ENCODE peak calls at places on chromosomes 7 and 10, in nine cellular contexts. D is thoracic aorta, R is kidney, S is stomach, J is esophagus squamous epithelium, N is mammary epithelial cell, V is adrenal gland, M is ovary, C is A549. G is an unnamed sample. For H3K4me1, the result is how much of the 10 kb centered on the place peaks cover.

GRCh38 chr7:103972779-103973434 is 16.6 kb downstream of the RELN start:
- DNase-seq in C (no peak), R (no peak), D (no peak), S (no peak), M (no peak), J (no peak), V (no peak), N (no peak), G (no peak)

GRCh38 chr10:78560393-78560688 is 508.4 kb upstream of the ZMIZ1 start:
- DNase-seq in J (no peak), R (no peak), V (no peak), N (no peak), S (no peak), M (no peak), C (no peak), D (no peak), G (no peak)

GRCh38 chr10:114917927-114918672 is 19.9 kb upstream of the TRUB1 start:
- DNase-seq in C (peak), D (no peak), N (peak), J (no peak), S (no peak), M (no peak), R (no peak), V (no peak), G (no peak)

GRCh38 chr7:110621289-110621688 is 469.6 kb upstream of the LRRN3 start:
- DNase-seq in J (no peak), R (no peak), V (no peak), M (no peak), N (no peak), C (no peak), D (no peak), S (no peak), G (no peak)

GRCh38 chr10:103806376-103807320 is 48.7 kb downstream of the SH3PXD2A start:
- DNase-seq in S (no peak), D (no peak), N (no peak), C (no peak), M (no peak), J (no peak), V (no peak), R (no peak), G (no peak)

GRCh38 chr10:80443531-80443974 is 10.6 kb upstream of the TSPAN14 start:
- DNase-seq in N (no peak), J (no peak), S (no peak), C (peak), V (peak), M (no peak), D (no peak), R (no peak), G (peak)

GRCh38 chr10:33116293-33116697 is 158.3 kb upstream of the ITGB1 start:
- DNase-seq in N (no peak), J (no peak), S (no peak), D (no peak), C (peak), V (peak), R (no peak), M (peak), G (peak)

GRCh38 chr7:101943306-101943705 is 125.9 kb downstream of the CUX1 start:
- DNase-seq in R (no peak), J (no peak), C (no peak), S (no peak), V (no peak), D (no peak), M (no peak), N (no peak), G (no peak)

GRCh38 chr10:117284726-117285494 is 44.0 kb downstream of the SLC18A2 start:
- DNase-seq in D (no peak), C (no peak), S (no peak), M (no peak), R (no peak), N (no peak), V (no peak), J (no peak), G (no peak)

GRCh38 chr10:34817586-34817985 is 2.5 kb upstream of the PARD3 start:
- DNase-seq in C (no peak), J (no peak), S (no peak), M (no peak), V (no peak), R (no peak), N (no peak), D (no peak), G (no peak)

GRCh38 chr10:77970869-77971803 is 44.6 kb upstream of the DLG5 start:
- DNase-seq in V (peak), S (peak), M (peak), J (no peak), R (peak), D (peak), N (no peak), C (peak), G (peak)

GRCh38 chr10:132665946-132666732 is 119.8 kb downstream of the NKX6-2 start:
- DNase-seq in D (no peak), N (peak), C (peak), M (no peak), V (no peak), S (no peak), R (peak), J (no peak), G (no peak)

GRCh38 chr7:78379148-78379547 is 580.6 kb downstream of the PHTF2 start:
- DNase-seq in N (no peak), R (no peak), M (no peak), V (no peak), J (no peak), S (no peak), D (no peak), C (no peak), G (no peak)

GRCh38 chr7:121428857-121429489 is 32.9 kb upstream of the FAM3C start:
- DNase-seq in R (no peak), D (no peak), V (no peak), J (no peak), C (no peak), M (no peak), N (peak), S (no peak), G (no peak)

GRCh38 chr10:96919785-96920425 is 87.8 kb downstream of the LCOR start:
- DNase-seq in M (no peak), N (peak), C (no peak), R (no peak), J (no peak), V (no peak), D (no peak), S (no peak), G (no peak)

GRCh38 chr7:159015081-159015893 is 129.4 kb downstream of the VIPR2 start:
- DNase-seq in D (no peak), J (no peak), C (peak), S (peak), N (peak), M (peak), R (peak), V (peak), G (no peak)

GRCh38 chr10:102229810-102230263 is 3.7 kb downstream of the ELOVL3 start:
- DNase-seq in R (peak), D (no peak), C (peak), J (no peak), M (peak), S (peak), N (peak), V (peak), G (peak)

GRCh38 chr10:124731551-124731950 is 12.6 kb downstream of the FAM53B start:
- DNase-seq in J (no peak), M (no peak), R (peak), D (no peak), V (no peak), N (no peak), S (no peak), C (no peak), G (no peak)

GRCh38 chr10:46282460-46283216 is 4.2 kb upstream of the ANTXRL start:
- DNase-seq in S (peak), C (peak), N (peak), M (peak), D (peak), V (peak), R (peak), J (no peak), G (peak)

GRCh38 chr7:44983742-44984477 is 5.1 kb upstream of the MYO1G start:
- DNase-seq in R (peak), N (no peak), M (no peak), V (no peak), C (no peak), D (no peak), S (no peak), J (no peak), G (no peak)

GRCh38 chr10:52682766-52683165 is 89.8 kb downstream of the MBL2 start:
- DNase-seq in V (no peak), J (no peak), S (no peak), M (no peak), R (no peak), C (no peak), D (no peak), N (peak), G (no peak)

GRCh38 chr7:137771679-137772078 is 75.1 kb downstream of the DGKI start:
- DNase-seq in R (no peak), D (no peak), C (no peak), V (no peak), J (no peak), S (no peak), N (peak), M (no peak), G (no peak)

GRCh38 chr10:117518246-117518645 is 24.3 kb upstream of the EMX2 start:
- DNase-seq in C (no peak), R (no peak), D (no peak), V (no peak), S (no peak), M (no peak), J (no peak), N (no peak), G (no peak)

GRCh38 chr7:101547022-101547915 is 81.8 kb downstream of the MYL10 start:
- DNase-seq in D (no peak), M (peak), S (no peak), V (no peak), C (no peak), R (peak), N (no peak), J (no peak), G (no peak)

GRCh38 chr10:123427386-123427785 is 238.8 kb upstream of the GPR26 start:
- DNase-seq in C (peak), M (no peak), N (peak), J (no peak), D (no peak), S (no peak), R (no peak), V (peak), G (no peak)

GRCh38 chr7:154857728-154858681 is 144.9 kb downstream of the PAXIP1 start:
- DNase-seq in C (peak), M (no peak), V (no peak), N (no peak), R (no peak), S (no peak), D (no peak), J (no peak), G (no peak)

GRCh38 chr7:50217961-50218360 is 86.6 kb upstream of the IKZF1 start:
- DNase-seq in C (no peak), S (no peak), J (no peak), M (no peak), R (no peak), D (no peak), V (no peak), N (no peak), G (no peak)

GRCh38 chr10:110141185-110141584 is 66.2 kb upstream of the MXI1 start:
- DNase-seq in S (no peak), N (peak), M (no peak), J (no peak), R (no peak), C (no peak), V (no peak), D (no peak), G (no peak)

GRCh38 chr10:133212853-133213494 is 17.0 kb upstream of the UTF1 start:
- DNase-seq in M (no peak), C (no peak), S (no peak), V (no peak), N (no peak), J (no peak), D (no peak), R (peak), G (no peak)

GRCh38 chr7:99128076-99128950 is 15.6 kb downstream of the SMURF1 start:
- DNase-seq in N (no peak), V (no peak), J (no peak), S (no peak), R (no peak), M (no peak), C (no peak), D (no peak), G (no peak)

GRCh38 chr10:20007426-20007825 is 191.2 kb downstream of the PLXDC2 start:
- DNase-seq in C (no peak), V (peak), D (no peak), S (no peak), J (no peak), R (no peak), N (peak), M (no peak), G (no peak)

GRCh38 chr7:123747620-123748141 is 1.1 kb downstream of the WASL start:
- DNase-seq in N (peak), S (peak), M (peak), R (peak), J (no peak), V (peak), C (peak), D (peak), G (peak)

GRCh38 chr7:78164459-78164858 is 365.9 kb downstream of the PHTF2 start:
- DNase-seq in C (no peak), M (no peak), S (no peak), V (no peak), R (no peak), D (no peak), N (no peak), J (no peak), G (no peak)

GRCh38 chr7:70178206-70178605 is 579.9 kb downstream of the AUTS2 start:
- DNase-seq in N (no peak), R (no peak), D (no peak), M (no peak), S (no peak), V (no peak), J (no peak), C (no peak), G (no peak)

GRCh38 chr10:60806951-60807350 is 28.7 kb downstream of the CDK1 start:
- DNase-seq in S (no peak), D (no peak), N (no peak), C (no peak), R (no peak), J (no peak), M (no peak), V (no peak), G (no peak)

GRCh38 chr10:125691160-125691981 is 8.4 kb upstream of the TEX36 start:
- DNase-seq in C (no peak), R (no peak), J (no peak), D (no peak), M (no peak), V (no peak), N (no peak), S (no peak), G (no peak)

DNA sequence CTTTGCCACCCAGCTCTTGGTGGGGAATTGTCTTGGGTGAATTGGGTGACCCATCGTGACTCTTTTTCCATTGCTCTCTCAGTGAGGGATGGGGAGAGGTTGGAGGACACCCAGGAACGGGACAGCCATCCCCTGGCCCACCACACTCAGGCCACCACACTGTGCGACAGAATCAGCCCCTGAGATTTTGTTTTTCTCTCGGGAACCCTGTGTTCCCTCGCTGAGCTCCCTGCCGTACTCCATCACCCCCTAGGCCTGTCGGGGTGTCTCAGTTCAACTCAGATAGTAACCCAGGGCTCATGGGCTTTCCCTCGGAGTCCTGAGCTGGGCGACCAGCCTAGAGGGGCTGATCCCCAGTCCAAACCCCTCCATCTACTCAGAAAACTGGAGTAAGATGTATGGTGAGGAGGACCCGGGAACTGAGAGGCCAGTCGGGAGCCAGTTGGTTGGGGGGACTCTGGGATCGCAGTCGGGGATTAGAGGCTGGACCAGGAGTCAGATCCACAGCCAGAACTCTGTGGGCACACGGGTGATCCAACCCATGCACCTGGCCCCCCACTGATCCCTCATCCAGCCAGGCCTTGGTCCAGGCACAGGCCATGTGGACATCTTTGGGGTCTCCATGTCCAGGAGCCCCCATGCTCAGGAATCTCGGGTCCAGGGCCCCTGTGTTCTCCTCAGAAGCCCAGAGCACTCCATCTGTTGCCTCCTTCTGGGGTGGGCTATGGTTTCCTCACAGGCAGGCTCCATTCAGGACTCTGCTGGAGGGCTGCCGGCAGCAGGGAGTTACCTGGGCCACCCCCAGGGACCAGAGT is 9.3 kb downstream of the CRYGN start:
- DNase-seq in M (peak), C (no peak), R (no peak), S (no peak), V (no peak), J (no peak), N (no peak), D (no peak), G (no peak)
- H3K4me1 ChIP-seq in M (under half), C (under half), R (under half), S (under half), V (under half), J (under half), N (under half), D (half or more), G (under half)

DNA sequence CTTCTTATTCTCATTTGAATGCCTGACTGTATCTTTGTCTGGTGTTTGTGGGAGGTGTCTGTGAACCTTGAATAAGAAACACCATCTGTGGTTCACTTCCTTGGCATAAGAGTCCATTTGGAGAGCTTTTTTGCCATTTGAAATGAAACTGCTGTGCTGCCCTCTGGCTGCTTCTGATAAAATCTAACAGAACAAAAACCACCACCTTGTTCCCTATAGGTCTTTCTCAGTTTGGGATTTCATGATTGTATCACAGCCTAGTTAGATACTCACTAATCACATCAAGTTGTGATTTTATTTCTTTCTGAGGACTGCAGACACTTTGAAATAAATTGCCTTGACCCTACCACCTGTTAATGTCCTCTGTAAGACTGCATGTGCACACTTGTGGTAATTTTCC is 102.7 kb upstream of the FAM13C start:
- DNase-seq in S (no peak), V (peak), M (no peak), R (no peak), C (peak), D (no peak), N (peak), J (no peak), G (no peak)
- TF ChIP-seq CTCF in S (no peak), V (no peak), M (no peak), R (no peak), C (peak), D (no peak), N (peak), J (no peak), G (peak)

DNA sequence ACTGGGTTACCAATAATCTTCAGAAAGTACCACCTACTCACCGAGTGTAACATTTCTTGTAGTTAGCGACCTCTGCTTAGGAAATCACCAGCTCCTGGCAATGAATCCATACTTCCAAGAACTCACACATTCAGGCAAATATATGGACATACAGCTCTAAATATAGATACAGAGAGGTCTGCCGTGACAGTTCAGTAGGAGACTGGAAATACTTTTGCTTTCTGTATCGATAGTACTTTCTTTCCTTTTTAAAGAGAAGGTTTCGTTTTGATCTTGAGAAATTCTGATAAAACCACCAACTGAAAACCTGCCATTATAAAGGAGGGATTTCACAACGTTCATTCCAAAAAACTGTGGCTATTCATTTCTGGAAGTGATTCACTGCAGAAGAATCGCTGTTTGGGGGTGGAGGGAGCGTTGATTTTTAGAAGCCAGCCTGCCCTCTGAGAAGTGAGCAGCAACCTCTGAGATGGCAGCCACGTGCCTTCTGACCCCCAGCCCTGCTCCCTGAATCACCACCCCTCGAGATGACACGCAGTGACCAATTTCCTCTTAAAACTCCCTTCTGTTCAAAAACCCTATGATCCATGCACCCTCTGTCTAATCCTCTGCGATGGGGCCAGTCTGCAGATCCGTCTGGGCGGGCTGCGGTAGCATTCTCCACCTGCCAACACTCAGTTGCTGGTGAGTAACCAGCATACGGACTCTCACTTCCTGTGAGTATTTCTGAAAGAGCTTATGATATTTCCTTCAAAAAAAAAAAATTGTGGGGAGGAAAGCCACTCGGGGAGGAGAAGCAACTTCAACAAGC is 179.1 kb upstream of the KLF14 start:
- DNase-seq in C (peak), R (peak), N (peak), J (peak), V (peak), M (peak), S (peak), D (peak), G (no peak)
- H3K4me1 ChIP-seq in C (half or more), R (half or more), N (half or more), J (half or more), V (half or more), M (under half), S (half or more), D (half or more), G (under half)

GRCh38 chr10:122162566-122163181 is 108.4 kb upstream of the BTBD16 start:
- DNase-seq in M (no peak), V (no peak), D (no peak), J (no peak), R (peak), N (no peak), S (peak), C (no peak), G (peak)
- TF ChIP-seq CTCF in M (no peak), V (no peak), D (peak), J (no peak), R (no peak), N (no peak), S (peak), C (no peak), G (peak)

DNA sequence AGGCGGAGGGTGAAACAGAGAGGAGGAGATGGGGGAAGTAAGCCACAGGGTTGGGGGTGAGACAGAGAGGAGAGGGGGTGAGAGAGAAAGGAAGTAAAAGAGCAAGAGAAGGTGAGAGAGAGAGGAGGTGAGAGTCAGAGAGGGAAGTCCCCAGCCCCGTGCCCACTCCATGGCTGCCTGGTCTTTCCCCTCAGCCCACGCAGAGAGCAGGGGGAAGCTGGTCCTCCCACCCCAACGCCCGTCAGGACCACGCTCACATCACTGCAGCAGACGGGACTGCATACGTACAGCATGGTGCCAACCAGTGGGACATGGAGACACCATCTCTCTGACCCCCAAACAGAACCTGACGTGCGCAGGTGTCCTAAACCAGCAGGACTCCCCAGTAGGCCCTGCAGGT is 12.1 kb upstream of the PDGFA start:
- DNase-seq in M (no peak), D (no peak), S (no peak), R (no peak), C (no peak), N (no peak), J (no peak), V (no peak), G (no peak)
- H3K4me1 ChIP-seq in M (under half), D (under half), S (under half), R (under half), C (under half), N (under half), J (under half), V (under half), G (under half)